ENCODE peak calls at places on chromosomes 3 and 15, in ten cellular contexts. T, M, B, H, Z, I, L, D, E and J are unnamed samples.

GRCh38 chr3:73502609-73503560 is 121.9 kb downstream of the PDZRN3 start:
- DNase-seq in T (no peak), M (peak; percentile 81), B (no peak), H (peak; percentile 82), Z (peak; percentile 77), I (peak; percentile 93), L (peak; percentile 71), D (peak; percentile 56), E (peak; percentile 59), J (no peak)

GRCh38 chr3:26118165-26118564 is 328.3 kb downstream of the OXSM start:
- DNase-seq in T (no peak), M (peak; percentile 23), B (no peak), H (no peak), Z (no peak), I (no peak), L (no peak), D (no peak), E (no peak), J (no peak)

GRCh38 chr3:155195558-155195957 is 97.9 kb downstream of the STRIT1 start:
- DNase-seq in T (no peak), M (no peak), B (no peak), H (no peak), Z (no peak), I (no peak), L (no peak), D (no peak), E (no peak), J (no peak)

GRCh38 chr3:12922881-12923431 is 81.6 kb upstream of the RPL32 start:
- DNase-seq in T (no peak), M (no peak), B (no peak), H (no peak), Z (no peak), I (no peak), L (no peak), D (no peak), E (no peak), J (no peak)

GRCh38 chr3:29412117-29412516 is 131.2 kb downstream of the RBMS3 start:
- DNase-seq in T (no peak), M (no peak), B (no peak), H (no peak), Z (no peak), I (peak; percentile 42), L (no peak), D (no peak), E (no peak), J (no peak)

GRCh38 chr15:22786868-22787698 is 639 bp downstream of the NIPA1 start:
- DNase-seq in T (no peak), M (peak; percentile 66), B (no peak), H (peak; percentile 57), Z (peak; percentile 22), I (peak; percentile 30), L (peak; percentile 35), D (no peak), E (peak; percentile 16), J (no peak)

GRCh38 chr3:111715911-111716523 is 120.9 kb upstream of the ZBED2 start:
- DNase-seq in T (peak; percentile 21), M (peak; percentile 13), B (no peak), H (peak; percentile 67), Z (peak; percentile 60), I (peak; percentile 43), L (no peak), D (no peak), E (peak; percentile 30), J (no peak)

GRCh38 chr3:140711719-140712086 is 33.8 kb downstream of the TRIM42 start:
- DNase-seq in T (no peak), M (no peak), B (no peak), H (no peak), Z (no peak), I (no peak), L (no peak), D (no peak), E (no peak), J (no peak)

GRCh38 chr3:45212095-45212468 is 14.0 kb downstream of the TMEM158 start:
- DNase-seq in T (no peak), M (no peak), B (no peak), H (no peak), Z (no peak), I (no peak), L (no peak), D (no peak), E (no peak), J (no peak)

GRCh38 chr15:66706225-66706732 is 4.2 kb downstream of the SMAD6 start:
- DNase-seq in T (no peak), M (peak; percentile 78), B (no peak), H (peak; percentile 65), Z (peak; percentile 11), I (peak; percentile 36), L (no peak), D (no peak), E (no peak), J (no peak)

GRCh38 chr15:66707310-66708160 is 5.5 kb downstream of the SMAD6 start:
- DNase-seq in T (no peak), M (peak; percentile 88), B (no peak), H (peak; percentile 82), Z (peak; percentile 53), I (peak; percentile 65), L (peak; percentile 60), D (no peak), E (no peak), J (no peak)

GRCh38 chr15:66709884-66710283 is 7.8 kb downstream of the SMAD6 start:
- DNase-seq in T (no peak), M (no peak), B (no peak), H (no peak), Z (no peak), I (no peak), L (no peak), D (no peak), E (no peak), J (no peak)

GRCh38 chr15:66706840-66707239 is 4.8 kb downstream of the SMAD6 start:
- DNase-seq in T (no peak), M (peak; percentile 19), B (no peak), H (no peak), Z (no peak), I (no peak), L (no peak), D (no peak), E (no peak), J (no peak)

DNA sequence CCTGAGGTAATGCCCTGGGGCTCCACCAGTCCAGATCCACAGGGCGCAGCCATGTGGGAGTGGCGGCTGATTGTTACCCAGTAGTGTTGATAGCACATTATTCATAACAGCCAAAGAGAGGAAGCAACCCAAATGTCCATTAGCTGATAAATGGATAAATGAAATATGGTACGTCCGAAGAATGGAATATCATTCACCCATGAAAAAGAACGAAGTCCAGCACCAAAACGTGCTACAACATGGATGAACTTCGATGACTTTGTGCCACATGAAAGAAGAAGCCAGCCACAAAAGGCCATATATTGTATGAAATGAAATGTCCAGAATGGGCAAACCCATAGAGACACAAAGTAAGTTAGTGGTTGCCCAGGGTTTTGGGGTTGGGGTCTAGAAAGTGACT is 6.4 kb downstream of the SMAD6 start:
- DNase-seq in T (no peak), M (no peak), B (no peak), H (no peak), Z (no peak), I (no peak), L (no peak), D (no peak), E (no peak), J (no peak)
- H3K4me1 ChIP-seq in T (no peaks in the 10 kb centered on the region), M (peaks cover 39% of the 10 kb centered on the region), B (no peaks in the 10 kb centered on the region), H (peaks cover 52% of the 10 kb centered on the region), Z (peaks cover 44% of the 10 kb centered on the region), I (peaks cover 17% of the 10 kb centered on the region), L (peaks cover 36% of the 10 kb centered on the region), D (peaks cover 44% of the 10 kb centered on the region), E (peaks cover 26% of the 10 kb centered on the region), J (peaks cover 71% of the 10 kb centered on the region)

GRCh38 chr15:38554354-38554753 is 10.3 kb downstream of the RASGRP1 start:
- DNase-seq in T (no peak), M (no peak), B (no peak), H (no peak), Z (no peak), I (peak; percentile 71), L (no peak), D (no peak), E (peak; percentile 24), J (no peak)
- H3K4me1 ChIP-seq in T (peaks cover 92% of the 10 kb centered on the region), M (peaks cover 8% of the 10 kb centered on the region), B (no peaks in the 10 kb centered on the region), H (peaks cover 18% of the 10 kb centered on the region), Z (no peaks in the 10 kb centered on the region), I (peaks cover 3% of the 10 kb centered on the region), L (no peaks in the 10 kb centered on the region), D (no peaks in the 10 kb centered on the region), E (peaks cover 19% of the 10 kb centered on the region), J (no peaks in the 10 kb centered on the region)

GRCh38 chr3:54243960-54244359 is 121.6 kb downstream of the CACNA2D3 start:
- DNase-seq in T (no peak), M (no peak), B (no peak), H (no peak), Z (no peak), I (no peak), L (no peak), D (no peak), E (no peak), J (no peak)

GRCh38 chr3:54243262-54243931 is 121.0 kb downstream of the CACNA2D3 start:
- DNase-seq in T (no peak), M (no peak), B (no peak), H (no peak), Z (peak; percentile 8), I (no peak), L (no peak), D (no peak), E (no peak), J (no peak)

GRCh38 chr3:54237109-54237508 is 114.8 kb downstream of the CACNA2D3 start:
- DNase-seq in T (no peak), M (no peak), B (no peak), H (no peak), Z (no peak), I (no peak), L (no peak), D (no peak), E (no peak), J (no peak)

GRCh38 chr3:54237788-54238502 is 115.6 kb downstream of the CACNA2D3 start:
- DNase-seq in T (no peak), M (no peak), B (no peak), H (no peak), Z (no peak), I (no peak), L (no peak), D (no peak), E (no peak), J (no peak)

GRCh38 chr3:54240319-54240718 is 118.0 kb downstream of the CACNA2D3 start:
- DNase-seq in T (no peak), M (no peak), B (no peak), H (no peak), Z (no peak), I (no peak), L (no peak), D (no peak), E (no peak), J (no peak)
- H3K4me1 ChIP-seq in T (no peaks in the 10 kb centered on the region), M (no peaks in the 10 kb centered on the region), B (no peaks in the 10 kb centered on the region), H (no peaks in the 10 kb centered on the region), Z (no peaks in the 10 kb centered on the region), I (no peaks in the 10 kb centered on the region), L (no peaks in the 10 kb centered on the region), D (no peaks in the 10 kb centered on the region), E (no peaks in the 10 kb centered on the region), J (no peaks in the 10 kb centered on the region)

DNA sequence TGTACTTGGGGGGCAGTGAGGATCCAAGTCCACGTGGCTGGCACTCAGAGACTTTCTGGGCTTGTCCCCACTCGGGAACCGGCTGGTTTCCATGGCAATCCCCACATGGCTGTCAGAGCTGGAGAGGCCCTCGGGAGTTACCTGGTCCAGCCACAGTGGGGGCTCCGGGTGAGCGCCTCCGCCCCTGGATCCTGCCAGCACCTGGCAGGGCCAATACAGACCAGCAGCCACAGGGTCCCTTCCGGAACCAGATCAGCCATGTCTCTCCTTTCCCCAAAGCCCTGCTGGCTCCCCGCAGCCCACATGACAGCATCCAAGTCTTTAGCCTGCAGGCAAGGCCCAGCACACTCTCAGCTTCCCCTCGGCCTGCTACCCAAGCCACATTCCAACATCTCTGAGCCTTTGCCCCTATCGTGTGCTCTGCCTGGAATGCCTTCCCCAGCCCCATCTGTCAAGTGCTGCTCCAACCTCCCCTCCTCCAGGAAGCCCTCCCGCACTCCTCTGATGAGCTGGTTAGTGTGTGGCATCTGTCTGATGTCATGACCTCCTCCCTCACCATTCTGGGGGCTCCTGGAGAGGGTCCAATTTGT is 8.6 kb downstream of the PLXND1 start:
- DNase-seq in T (no peak), M (peak; percentile 53), B (no peak), H (no peak), Z (no peak), I (peak; percentile 46), L (no peak), D (no peak), E (peak; percentile 98), J (no peak)
- H3K4me1 ChIP-seq in T (peaks cover 24% of the 10 kb centered on the region), M (peaks cover 54% of the 10 kb centered on the region), B (peaks cover 40% of the 10 kb centered on the region), H (peaks cover 52% of the 10 kb centered on the region), Z (peaks cover 62% of the 10 kb centered on the region), I (peaks cover 70% of the 10 kb centered on the region), L (peaks cover 62% of the 10 kb centered on the region), D (peaks cover 3% of the 10 kb centered on the region), E (peaks cover 63% of the 10 kb centered on the region), J (peaks cover 72% of the 10 kb centered on the region)